ENCODE peak calls at places on chromosomes 6 and 20, in five cellular contexts. W is lower lobe of right lung, R is pancreas, F is Caco-2, V is foreskin fibroblast. B is an unnamed sample.

GRCh38 chr20:4966826-4967751 is 34.2 kb downstream of the SLC23A2 start:
- DNase-seq in V (no peak), W (no peak), F (no peak), R (no peak), B (no peak)

GRCh38 chr6:168275168-168275567 is 44.4 kb downstream of the DACT2 start:
- DNase-seq in V (no peak), W (no peak), F (no peak), R (no peak), B (no peak)

GRCh38 chr6:70779934-70780333 is 112.3 kb downstream of the SMAP1 start:
- DNase-seq in R (no peak), V (no peak), F (no peak), W (no peak), B (no peak)

GRCh38 chr6:26087284-26088115 is at the start of gene HFE:
- DNase-seq in R (peak; percentile 30), F (peak; percentile 45), V (peak; percentile 77), W (peak; percentile 72), B (no peak)

GRCh38 chr20:36654506-36654905 is 8.5 kb upstream of the SLA2 start:
- DNase-seq in R (no peak), F (peak; percentile 36), V (no peak), W (no peak), B (no peak)

GRCh38 chr6:134493789-134494188 is 175.9 kb upstream of the SGK1 start:
- DNase-seq in F (no peak), W (no peak), R (no peak), V (no peak), B (no peak)

GRCh38 chr6:132893772-132894490 is 79.6 kb downstream of the RPS12 start:
- DNase-seq in V (peak; percentile 6), W (no peak), R (no peak), F (no peak), B (no peak)

GRCh38 chr6:166005401-166005845 is 162.2 kb downstream of the TBXT start:
- DNase-seq in V (peak; percentile 41), R (peak; percentile 25), F (no peak), W (no peak), B (no peak)

GRCh38 chr6:53811082-53811481 is 16.3 kb downstream of the LRRC1 start:
- DNase-seq in F (peak; percentile 71), W (peak; percentile 69), V (no peak), R (peak; percentile 66), B (no peak)

GRCh38 chr6:152351110-152351509 is 286.1 kb downstream of the SYNE1 start:
- DNase-seq in V (no peak), W (no peak), F (no peak), R (no peak), B (no peak)

GRCh38 chr20:4894409-4894808 is 106.9 kb downstream of the SLC23A2 start:
- DNase-seq in V (no peak), W (no peak), F (no peak), R (no peak), B (no peak)

GRCh38 chr6:20447581-20448132 is 46.0 kb downstream of the E2F3 start:
- DNase-seq in V (no peak), R (no peak), F (no peak), W (no peak), B (no peak)

GRCh38 chr6:27040244-27041042 is 207.1 kb upstream of the PRSS16 start:
- DNase-seq in W (no peak), F (no peak), R (no peak), V (no peak), B (no peak)

GRCh38 chr6:26493258-26493657 is 6.8 kb upstream of the BTN1A1 start:
- DNase-seq in R (no peak), V (peak; percentile 48), W (no peak), F (no peak), B (no peak)

GRCh38 chr6:18495236-18495635 is 108.1 kb downstream of the RNF144B start:
- DNase-seq in F (no peak), V (no peak), R (no peak), W (no peak), B (no peak)

GRCh38 chr6:105424177-105424783 is 21.4 kb upstream of the PREP start:
- DNase-seq in F (no peak), V (peak; percentile 74), W (no peak), R (peak; percentile 16), B (no peak)

GRCh38 chr6:169099411-169100202 is 154.0 kb downstream of the THBS2 start:
- DNase-seq in R (no peak), W (no peak), V (peak; percentile 61), F (no peak), B (no peak)

GRCh38 chr20:56247954-56248782 is at the start of gene MC3R:
- DNase-seq in V (peak; percentile 2), R (peak; percentile 31), W (peak; percentile 52), F (peak; percentile 86), B (no peak)

GRCh38 chr6:124958759-124959354 is 3.4 kb upstream of the RNF217 start:
- DNase-seq in F (no peak), R (no peak), W (no peak), V (peak; percentile 62), B (no peak)

GRCh38 chr6:137872071-137872470 is 5.0 kb downstream of the TNFAIP3 start:
- DNase-seq in F (no peak), W (no peak), R (no peak), V (peak; percentile 75), B (no peak)

GRCh38 chr6:74607934-74608333 is 597.9 kb downstream of the COL12A1 start:
- DNase-seq in F (no peak), W (no peak), V (peak; percentile 40), R (no peak), B (no peak)

GRCh38 chr20:38878798-38879197 is 47.4 kb upstream of the FAM83D start:
- DNase-seq in W (no peak), F (no peak), R (no peak), V (peak; percentile 62), B (no peak)

GRCh38 chr20:14582855-14583254 is 245.4 kb upstream of the FLRT3 start:
- DNase-seq in R (no peak), W (no peak), V (peak; percentile 85), F (no peak), B (no peak)

GRCh38 chr20:48292806-48293205 is 507.5 kb upstream of the SULF2 start:
- DNase-seq in V (no peak), W (no peak), F (peak; percentile 44), R (no peak), B (no peak)

GRCh38 chr6:138691595-138692057 is 81.9 kb upstream of the CCDC28A start:
- DNase-seq in F (no peak), W (no peak), R (no peak), V (peak; percentile 82), B (no peak)

GRCh38 chr20:41304413-41305079 is 13.0 kb downstream of the ZHX3 start:
- DNase-seq in F (no peak), V (no peak), W (no peak), R (no peak), B (no peak)

GRCh38 chr6:5205877-5206840 is 54.6 kb downstream of the LYRM4 start:
- DNase-seq in W (no peak), R (peak; percentile 71), V (peak; percentile 34), F (peak; percentile 69), B (no peak)

GRCh38 chr6:169986171-169986847 is 234.9 kb downstream of the ERMARD start:
- DNase-seq in V (no peak), F (no peak), R (no peak), W (no peak), B (no peak)

GRCh38 chr6:165842291-165842936 is 179.4 kb upstream of the PDE10A start:
- DNase-seq in R (no peak), V (no peak), F (no peak), W (no peak), B (no peak)

DNA sequence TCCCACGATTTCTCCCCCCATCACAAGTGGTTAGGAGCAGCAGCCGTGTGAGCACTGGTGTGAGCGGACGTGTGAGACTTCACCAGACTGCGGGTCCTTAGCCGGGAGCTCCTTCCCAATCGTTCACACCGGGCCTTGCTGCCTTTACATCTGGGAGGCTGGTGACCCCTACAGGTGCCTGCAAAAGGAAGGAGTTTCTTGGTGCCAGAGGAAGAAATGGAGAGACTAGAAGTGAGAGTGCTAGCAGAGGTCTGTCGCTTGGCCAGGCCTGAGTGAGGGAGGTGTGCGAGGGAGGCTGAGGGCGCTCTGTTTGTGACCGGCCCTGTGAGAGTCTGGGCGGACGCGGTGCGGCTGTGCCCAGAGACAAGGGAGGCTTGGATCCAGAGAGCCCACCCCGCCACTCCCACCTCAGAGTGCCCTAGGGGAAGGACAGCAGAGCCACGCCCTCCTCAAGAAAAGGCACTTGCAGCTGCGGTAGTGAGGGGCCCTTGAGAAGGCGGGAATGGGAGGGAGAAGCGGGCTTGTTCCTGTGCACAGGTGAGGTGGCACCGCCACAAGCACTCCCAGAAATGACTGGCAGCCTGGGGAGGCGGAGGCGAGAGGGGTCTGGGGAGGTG is 10.0 kb upstream of the ARMC2 start:
- DNase-seq in R (no peak), F (no peak), W (peak; percentile 72), V (peak; percentile 43), B (no peak)
- TF ChIP-seq CTCF in R (no peak), F (no peak), W (no peak), V (no peak), B (no peak)

DNA sequence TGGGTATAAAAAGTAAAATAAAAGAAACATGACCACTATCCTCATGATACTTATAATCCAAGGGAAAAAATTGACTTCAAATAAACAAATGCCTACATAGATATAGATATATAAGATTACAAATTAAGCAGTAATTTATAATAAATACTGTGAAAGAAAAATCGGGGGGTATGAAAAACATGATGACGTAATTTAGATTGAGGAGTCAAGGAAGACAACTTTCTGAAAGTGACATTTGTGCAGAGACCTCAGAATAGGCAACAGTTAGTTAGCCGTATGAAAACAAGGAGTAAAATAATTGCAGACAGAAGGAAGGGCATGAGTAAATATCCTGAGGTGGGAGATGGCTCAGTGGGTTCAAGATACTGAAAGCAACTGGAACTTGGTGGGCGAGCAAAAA is 28.2 kb upstream of the RAB23 start:
- DNase-seq in W (no peak), F (no peak), V (no peak), R (no peak), B (no peak)
- TF ChIP-seq CTCF in W (no peak), F (no peak), V (no peak), R (no peak), B (no peak)

DNA sequence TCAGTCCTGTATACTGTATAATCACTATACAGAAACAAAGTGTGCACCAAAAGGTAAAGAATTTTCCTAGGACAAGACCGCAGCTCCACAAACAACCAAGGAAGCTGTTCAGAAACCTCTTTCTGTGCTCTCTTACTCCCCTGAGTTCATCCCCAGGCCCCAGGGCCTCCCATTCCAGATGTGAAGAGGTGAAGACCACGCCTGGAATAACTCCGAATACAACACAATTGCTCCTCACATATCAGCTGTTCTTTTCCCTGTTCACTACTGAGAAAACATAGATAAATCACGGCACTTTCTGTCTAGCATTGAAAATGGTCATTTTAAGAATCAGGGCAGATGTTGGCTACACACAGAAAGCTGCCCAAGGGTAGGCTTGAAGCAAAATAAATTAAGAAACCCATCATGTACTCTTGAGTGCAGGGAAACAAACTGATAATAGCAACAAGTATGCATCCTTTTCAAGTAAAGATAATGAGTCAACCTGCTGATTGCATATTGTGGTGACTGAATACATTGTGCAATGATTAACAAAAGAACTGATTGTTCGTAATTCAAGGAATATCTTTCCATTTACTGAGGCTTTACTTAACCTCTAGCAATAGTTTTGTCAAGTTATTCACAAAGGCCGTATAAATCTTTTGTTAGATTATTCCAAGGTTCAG is 382.5 kb downstream of the PRKN start:
- DNase-seq in F (no peak), R (no peak), V (peak; percentile 87), W (no peak), B (no peak)
- TF ChIP-seq CTCF in F (no peak), R (no peak), V (no peak), W (no peak), B (no peak)

DNA sequence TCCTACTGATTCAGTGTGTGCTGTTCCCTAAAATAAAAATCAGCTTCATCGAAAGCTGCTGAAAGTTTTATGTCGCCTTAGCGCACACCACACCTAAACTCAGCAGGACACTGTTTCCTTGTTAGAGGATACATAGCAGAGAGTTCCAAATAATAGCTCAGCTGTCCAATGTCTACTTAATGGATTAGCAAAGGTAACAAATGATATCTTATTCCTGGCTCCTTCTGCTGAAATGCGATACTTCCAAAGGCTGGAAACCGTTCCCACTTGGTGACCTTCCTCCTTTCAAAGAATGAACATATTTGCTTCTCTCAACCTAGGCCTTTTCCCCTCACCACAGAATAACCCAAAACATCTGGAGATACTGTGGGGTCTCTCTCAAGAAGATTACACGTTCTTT is 189.5 kb upstream of the GMDS start:
- DNase-seq in W (no peak), V (no peak), F (no peak), R (no peak), B (no peak)
- TF ChIP-seq CTCF in W (no peak), V (no peak), F (no peak), R (no peak), B (no peak)

B was measured in BJ.